ENCODE peak calls at places on chromosomes 1 and 21, in four cellular contexts. One of them, this sample, is unnamed.

GRCh38 chr1:244353572-244354091 is 98.1 kb downstream of the ADSS2 start:
- DNase-seq in NCI-H524 treated with DMSO at 0.1 percent for 48 hours: no peak
- DNase-seq in stimulated activated CD8-positive, alpha-beta memory T cell treated with anti-CD3 and anti-CD28 coated beads, Interleukin-7, amount 100 ng/mL, for 24 hours: no peak
- DNase-seq in stimulated activated naive B cell treated with anti-CD40 and anti-IgM and Interleukin-4, amounts not matched to agents 10 μg/mL and 1 μg/mL and 100 μg/mL, for 72 hours: peak
- DNase-seq in this sample: no peak

GRCh38 chr1:212504171-212504803 is 71.6 kb downstream of the NENF start:
- DNase-seq in NCI-H524 treated with DMSO at 0.1 percent for 48 hours: no peak
- DNase-seq in stimulated activated CD8-positive, alpha-beta memory T cell treated with anti-CD3 and anti-CD28 coated beads, Interleukin-7, amount 100 ng/mL, for 24 hours: no peak
- DNase-seq in stimulated activated naive B cell treated with anti-CD40 and anti-IgM and Interleukin-4, amounts not matched to agents 10 μg/mL and 1 μg/mL and 100 μg/mL, for 72 hours: no peak
- DNase-seq in this sample: no peak

GRCh38 chr1:1946540-1946939 is 27.5 kb upstream of the TMEM52 start:
- DNase-seq in NCI-H524 treated with DMSO at 0.1 percent for 48 hours: no peak
- DNase-seq in stimulated activated CD8-positive, alpha-beta memory T cell treated with anti-CD3 and anti-CD28 coated beads, Interleukin-7, amount 100 ng/mL, for 24 hours: no peak
- DNase-seq in stimulated activated naive B cell treated with anti-CD40 and anti-IgM and Interleukin-4, amounts not matched to agents 10 μg/mL and 1 μg/mL and 100 μg/mL, for 72 hours: no peak
- DNase-seq in this sample: no peak

GRCh38 chr1:150820710-150821521 is 12.9 kb upstream of the CTSK start:
- DNase-seq in NCI-H524 treated with DMSO at 0.1 percent for 48 hours: no peak
- DNase-seq in stimulated activated CD8-positive, alpha-beta memory T cell treated with anti-CD3 and anti-CD28 coated beads, Interleukin-7, amount 100 ng/mL, for 24 hours: no peak
- DNase-seq in stimulated activated naive B cell treated with anti-CD40 and anti-IgM and Interleukin-4, amounts not matched to agents 10 μg/mL and 1 μg/mL and 100 μg/mL, for 72 hours: no peak
- DNase-seq in this sample: no peak

GRCh38 chr1:103069201-103069600 is 39.1 kb downstream of the COL11A1 start:
- DNase-seq in NCI-H524 treated with DMSO at 0.1 percent for 48 hours: no peak
- DNase-seq in stimulated activated CD8-positive, alpha-beta memory T cell treated with anti-CD3 and anti-CD28 coated beads, Interleukin-7, amount 100 ng/mL, for 24 hours: no peak
- DNase-seq in stimulated activated naive B cell treated with anti-CD40 and anti-IgM and Interleukin-4, amounts not matched to agents 10 μg/mL and 1 μg/mL and 100 μg/mL, for 72 hours: no peak
- DNase-seq in this sample: no peak

GRCh38 chr1:29122987-29123870 is 474 bp downstream of the TMEM200B start:
- DNase-seq in NCI-H524 treated with DMSO at 0.1 percent for 48 hours: no peak
- DNase-seq in stimulated activated CD8-positive, alpha-beta memory T cell treated with anti-CD3 and anti-CD28 coated beads, Interleukin-7, amount 100 ng/mL, for 24 hours: no peak
- DNase-seq in stimulated activated naive B cell treated with anti-CD40 and anti-IgM and Interleukin-4, amounts not matched to agents 10 μg/mL and 1 μg/mL and 100 μg/mL, for 72 hours: no peak
- DNase-seq in this sample: no peak

GRCh38 chr1:237394263-237394662 is 352.3 kb downstream of the RYR2 start:
- DNase-seq in NCI-H524 treated with DMSO at 0.1 percent for 48 hours: no peak
- DNase-seq in stimulated activated CD8-positive, alpha-beta memory T cell treated with anti-CD3 and anti-CD28 coated beads, Interleukin-7, amount 100 ng/mL, for 24 hours: no peak
- DNase-seq in stimulated activated naive B cell treated with anti-CD40 and anti-IgM and Interleukin-4, amounts not matched to agents 10 μg/mL and 1 μg/mL and 100 μg/mL, for 72 hours: no peak
- DNase-seq in this sample: no peak

GRCh38 chr1:235601087-235601486 is 48.5 kb downstream of the GNG4 start:
- DNase-seq in NCI-H524 treated with DMSO at 0.1 percent for 48 hours: no peak
- DNase-seq in stimulated activated CD8-positive, alpha-beta memory T cell treated with anti-CD3 and anti-CD28 coated beads, Interleukin-7, amount 100 ng/mL, for 24 hours: no peak
- DNase-seq in stimulated activated naive B cell treated with anti-CD40 and anti-IgM and Interleukin-4, amounts not matched to agents 10 μg/mL and 1 μg/mL and 100 μg/mL, for 72 hours: no peak
- DNase-seq in this sample: no peak

GRCh38 chr1:242784807-242785206 is 260.3 kb upstream of the PLD5 start:
- DNase-seq in NCI-H524 treated with DMSO at 0.1 percent for 48 hours: no peak
- DNase-seq in stimulated activated CD8-positive, alpha-beta memory T cell treated with anti-CD3 and anti-CD28 coated beads, Interleukin-7, amount 100 ng/mL, for 24 hours: no peak
- DNase-seq in stimulated activated naive B cell treated with anti-CD40 and anti-IgM and Interleukin-4, amounts not matched to agents 10 μg/mL and 1 μg/mL and 100 μg/mL, for 72 hours: no peak
- DNase-seq in this sample: no peak

GRCh38 chr1:51237714-51238403 is 1.8 kb downstream of the RNF11 start:
- DNase-seq in NCI-H524 treated with DMSO at 0.1 percent for 48 hours: peak
- DNase-seq in stimulated activated CD8-positive, alpha-beta memory T cell treated with anti-CD3 and anti-CD28 coated beads, Interleukin-7, amount 100 ng/mL, for 24 hours: no peak
- DNase-seq in stimulated activated naive B cell treated with anti-CD40 and anti-IgM and Interleukin-4, amounts not matched to agents 10 μg/mL and 1 μg/mL and 100 μg/mL, for 72 hours: no peak
- DNase-seq in this sample: no peak

GRCh38 chr21:44666401-44667320 is at the start of gene KRTAP12-2:
- DNase-seq in NCI-H524 treated with DMSO at 0.1 percent for 48 hours: no peak
- DNase-seq in stimulated activated CD8-positive, alpha-beta memory T cell treated with anti-CD3 and anti-CD28 coated beads, Interleukin-7, amount 100 ng/mL, for 24 hours: no peak
- DNase-seq in stimulated activated naive B cell treated with anti-CD40 and anti-IgM and Interleukin-4, amounts not matched to agents 10 μg/mL and 1 μg/mL and 100 μg/mL, for 72 hours: no peak
- DNase-seq in this sample: no peak

GRCh38 chr1:221045842-221046831 is 166.9 kb downstream of the HLX start:
- DNase-seq in NCI-H524 treated with DMSO at 0.1 percent for 48 hours: no peak
- DNase-seq in stimulated activated CD8-positive, alpha-beta memory T cell treated with anti-CD3 and anti-CD28 coated beads, Interleukin-7, amount 100 ng/mL, for 24 hours: no peak
- DNase-seq in stimulated activated naive B cell treated with anti-CD40 and anti-IgM and Interleukin-4, amounts not matched to agents 10 μg/mL and 1 μg/mL and 100 μg/mL, for 72 hours: peak
- DNase-seq in this sample: no peak